ENCODE peak calls at places on chromosomes 7 and 10, in ten cellular contexts. T is ACHN; Y is right lobe of liver; B is activated naive CD4-positive, alpha-beta T cell treated with Interleukin-2 at 50 U/mL for 16 hours; Z is AG09319; H is CD8-positive, alpha-beta memory T cell; S is epithelial cell of esophagus; C is HL-60; V is NCI-H748 treated with DMSO at 0.1 percent for 48 hours; A is fibroblast of mammary gland. G is an unnamed sample.

GRCh38 chr10:26238378-26238777 is 21.8 kb downstream of the GAD2 start:
- DNase-seq in A (no peak), C (no peak), T (no peak), S (no peak), H (no peak), V (no peak), B (no peak), Y (no peak), Z (no peak), G (no peak)

GRCh38 chr7:82507976-82508677 is 64.5 kb upstream of the CACNA2D1 start:
- DNase-seq in A (no peak), Z (no peak), T (no peak), B (no peak), C (no peak), S (no peak), Y (no peak), H (no peak), V (peak), G (no peak)

GRCh38 chr10:119496282-119496681 is 46.2 kb downstream of the RGS10 start:
- DNase-seq in S (no peak), A (no peak), V (no peak), Y (no peak), Z (no peak), H (no peak), C (peak), B (peak), T (no peak), G (no peak)

GRCh38 chr7:86762129-86762528 is 118.4 kb downstream of the GRM3 start:
- DNase-seq in H (no peak), Z (no peak), S (no peak), A (no peak), Y (no peak), V (no peak), T (no peak), C (no peak), B (no peak), G (no peak)

GRCh38 chr10:79285315-79286185 is 61.7 kb upstream of the PPIF start:
- DNase-seq in H (no peak), T (no peak), Z (no peak), S (no peak), A (no peak), Y (no peak), C (peak), V (no peak), B (peak), G (no peak)

GRCh38 chr10:46555713-46556514 is 544 bp downstream of the GPRIN2 start:
- DNase-seq in Y (peak), S (no peak), Z (no peak), H (no peak), C (peak), B (peak), V (no peak), T (no peak), A (no peak), G (no peak)

GRCh38 chr10:25604591-25604990 is 329.4 kb upstream of the MYO3A start:
- DNase-seq in V (no peak), Y (no peak), T (no peak), S (no peak), C (no peak), A (no peak), B (no peak), H (no peak), Z (no peak), G (no peak)

GRCh38 chr10:125127110-125127509 is 33.3 kb downstream of the CTBP2 start:
- DNase-seq in H (no peak), C (no peak), Z (no peak), A (no peak), B (no peak), V (no peak), S (peak), T (no peak), Y (no peak), G (no peak)

GRCh38 chr10:49172204-49173132 is 15.7 kb downstream of the TMEM273 start:
- DNase-seq in A (no peak), T (no peak), V (no peak), Z (no peak), H (no peak), S (no peak), B (no peak), C (no peak), Y (no peak), G (no peak)

GRCh38 chr10:92897916-92898315 is 49.6 kb downstream of the EXOC6 start:
- DNase-seq in A (peak), B (no peak), V (no peak), H (no peak), T (no peak), Y (no peak), C (no peak), S (peak), Z (no peak), G (no peak)

GRCh38 chr7:43491984-43492383 is 90.9 kb upstream of the STK17A start:
- DNase-seq in C (no peak), Y (no peak), H (no peak), A (peak), B (no peak), V (no peak), Z (no peak), S (peak), T (peak), G (no peak)

GRCh38 chr7:127941471-127941870 is 89.8 kb downstream of the LRRC4 start:
- DNase-seq in C (no peak), A (no peak), S (no peak), H (no peak), Z (no peak), Y (no peak), T (no peak), B (no peak), V (no peak), G (no peak)

GRCh38 chr10:132631348-132631735 is 93.8 kb downstream of the INPP5A start:
- DNase-seq in Z (no peak), C (no peak), A (peak), H (no peak), S (peak), B (no peak), V (no peak), Y (peak), T (no peak), G (no peak)

GRCh38 chr7:4931932-4932331 is 27.1 kb downstream of the MMD2 start:
- DNase-seq in H (no peak), T (no peak), S (no peak), Z (no peak), A (no peak), B (no peak), Y (no peak), C (no peak), V (no peak), G (peak)

GRCh38 chr10:70776455-70777005 is 8.6 kb downstream of the TBATA start:
- DNase-seq in Y (no peak), B (no peak), V (no peak), T (no peak), S (no peak), A (no peak), H (no peak), C (no peak), Z (no peak), G (no peak)

GRCh38 chr10:132762267-132762666 is 23.7 kb downstream of the NKX6-2 start:
- DNase-seq in V (no peak), S (no peak), C (no peak), T (no peak), Z (no peak), B (no peak), Y (no peak), A (no peak), H (no peak), G (no peak)

GRCh38 chr7:13467111-13467547 is 522.3 kb downstream of the ETV1 start:
- DNase-seq in T (no peak), Y (no peak), V (peak), Z (no peak), C (no peak), S (no peak), B (no peak), A (no peak), H (no peak), G (peak)

GRCh38 chr10:61063911-61064310 is 119.9 kb upstream of the RHOBTB1 start:
- DNase-seq in S (peak), H (no peak), T (no peak), Y (no peak), V (no peak), C (no peak), B (no peak), A (peak), Z (no peak), G (no peak)

GRCh38 chr7:47988496-47989386 is 9.3 kb upstream of the HUS1 start:
- DNase-seq in C (no peak), V (no peak), A (no peak), Z (no peak), S (peak), T (peak), Y (no peak), H (no peak), B (no peak), G (no peak)

GRCh38 chr10:112832361-112832878 is 117.6 kb upstream of the TCF7L2 start:
- DNase-seq in S (peak), T (peak), A (no peak), Y (no peak), C (no peak), Z (no peak), H (no peak), B (no peak), V (no peak), G (no peak)

GRCh38 chr7:50552139-50552538 is 13.1 kb downstream of the DDC start:
- DNase-seq in Y (no peak), C (no peak), V (peak), A (no peak), B (no peak), T (no peak), S (no peak), H (no peak), Z (no peak), G (peak)

GRCh38 chr7:141837683-141838082 is 3.6 kb downstream of the PRSS37 start:
- DNase-seq in T (no peak), Z (no peak), V (no peak), S (no peak), B (no peak), Y (no peak), A (no peak), H (no peak), C (no peak), G (no peak)

GRCh38 chr7:112800486-112800885 is 10.3 kb upstream of the TMEM168 start:
- DNase-seq in A (no peak), Z (no peak), T (no peak), H (no peak), V (no peak), Y (no peak), S (no peak), C (no peak), B (no peak), G (no peak)

GRCh38 chr10:14102056-14102455 is 228.7 kb downstream of the FRMD4A start:
- DNase-seq in Y (no peak), H (no peak), B (no peak), C (no peak), S (peak), Z (no peak), T (no peak), V (no peak), A (peak), G (no peak)

G was measured in NCI-H1417 treated with DMSO at 0.1 percent for 48 hours.